ENCODE peak calls at places on chromosomes 2 and 18, in six cellular contexts. T, F, I, W, A and B are unnamed samples.

GRCh38 chr2:44833123-44834069 is 108.1 kb upstream of the SIX3 start:
- DNase-seq in T (no peak), F (no peak), I (no peak), W (no peak), A (no peak), B (no peak)

GRCh38 chr18:56999823-57000222 is 147.1 kb upstream of the BOD1L2 start:
- DNase-seq in T (no peak), F (no peak), I (no peak), W (no peak), A (no peak), B (no peak)

GRCh38 chr2:217756375-217757107 is 246.3 kb downstream of the TNS1 start:
- DNase-seq in T (peak), F (peak), I (peak), W (peak), A (peak), B (peak)

GRCh38 chr2:2877427-2877826 is 500.2 kb downstream of the EIPR1 start:
- DNase-seq in T (no peak), F (no peak), I (no peak), W (no peak), A (no peak), B (no peak)

GRCh38 chr2:57126410-57126809 is 920.2 kb upstream of the VRK2 start:
- DNase-seq in T (no peak), F (no peak), I (peak), W (no peak), A (no peak), B (no peak)

GRCh38 chr2:227717687-227718567 is at the start of gene SLC19A3:
- DNase-seq in T (peak), F (peak), I (peak), W (peak), A (no peak), B (no peak)

GRCh38 chr2:5250482-5250881 is 441.7 kb upstream of the SOX11 start:
- DNase-seq in T (no peak), F (peak), I (no peak), W (no peak), A (no peak), B (no peak)

GRCh38 chr2:29114841-29115609 is at the start of gene CLIP4:
- DNase-seq in T (peak), F (peak), I (peak), W (peak), A (peak), B (peak)

GRCh38 chr18:79479114-79479760 is 83.5 kb downstream of the NFATC1 start:
- DNase-seq in T (peak), F (peak), I (no peak), W (no peak), A (no peak), B (no peak)

GRCh38 chr2:218964041-218964771 is 4.7 kb downstream of the CDK5R2 start:
- DNase-seq in T (no peak), F (peak), I (peak), W (no peak), A (no peak), B (no peak)

GRCh38 chr18:35502062-35502461 is 4.3 kb upstream of the INO80C start:
- DNase-seq in T (no peak), F (no peak), I (no peak), W (no peak), A (no peak), B (no peak)

GRCh38 chr18:48922203-48922800 is 28.5 kb downstream of the SMAD7 start:
- DNase-seq in T (no peak), F (no peak), I (peak), W (no peak), A (no peak), B (no peak)

GRCh38 chr2:109529532-109530449 is 84.0 kb downstream of the SEPTIN10 start:
- DNase-seq in T (no peak), F (no peak), I (no peak), W (no peak), A (no peak), B (no peak)

GRCh38 chr2:70132244-70133126 is 45.2 kb downstream of the PCBP1 start:
- DNase-seq in T (peak), F (no peak), I (no peak), W (no peak), A (no peak), B (peak)

GRCh38 chr2:44118257-44118656 is 50.4 kb upstream of the PPM1B start:
- DNase-seq in T (no peak), F (no peak), I (no peak), W (no peak), A (no peak), B (no peak)

GRCh38 chr2:180787330-180787729 is 193.1 kb upstream of the UBE2E3 start:
- DNase-seq in T (no peak), F (no peak), I (no peak), W (no peak), A (no peak), B (no peak)